ENCODE peak calls at places on chromosome 13, in five cellular contexts. A is GM23338, Z is endothelial cell of umbilical vein, H is K562, J is H1. D is an unnamed sample.

GRCh38 chr13:70630247-70630646 is 522.0 kb upstream of the KLHL1 start:
- DNase-seq in A (peak), Z (no peak), H (no peak), J (no peak), D (no peak)

GRCh38 chr13:46561691-46562090 is 8.7 kb downstream of the LRCH1 start:
- DNase-seq in A (no peak), Z (peak), H (no peak), J (no peak), D (no peak)

GRCh38 chr13:90868321-90868920 is 479.1 kb upstream of the MIR17HG start:
- DNase-seq in A (peak), Z (peak), H (peak), J (no peak), D (peak)

GRCh38 chr13:80141114-80141849 is 199.6 kb downstream of the SPRY2 start:
- DNase-seq in A (no peak), Z (peak), H (no peak), J (no peak), D (no peak)

GRCh38 chr13:21402586-21403307 is 56.4 kb downstream of the ZDHHC20 start:
- DNase-seq in A (no peak), Z (peak), H (no peak), J (no peak), D (no peak)

GRCh38 chr13:36673838-36674326 is at the start of gene SERTM1:
- DNase-seq in A (peak), Z (peak), H (no peak), J (peak), D (no peak)

GRCh38 chr13:44234566-44234965 is 139.1 kb upstream of the SERP2 start:
- DNase-seq in A (no peak), Z (no peak), H (no peak), J (no peak), D (no peak)

GRCh38 chr13:99471231-99472202 is 29.8 kb upstream of the TM9SF2 start:
- DNase-seq in A (no peak), Z (peak), H (no peak), J (no peak), D (no peak)

GRCh38 chr13:28329395-28330158 is 165.4 kb downstream of the FLT1 start:
- DNase-seq in A (no peak), Z (peak), H (peak), J (no peak), D (no peak)

GRCh38 chr13:40984670-40985366 is 34.3 kb downstream of the ELF1 start:
- DNase-seq in A (no peak), Z (peak), H (no peak), J (no peak), D (no peak)

GRCh38 chr13:95193509-95194230 is 107.6 kb downstream of the ABCC4 start:
- DNase-seq in A (no peak), Z (no peak), H (no peak), J (no peak), D (no peak)
- H3K27ac ChIP-seq in A (no peak), Z (no peak), H (no peak), J (no peak), D (no peak)

DNA sequence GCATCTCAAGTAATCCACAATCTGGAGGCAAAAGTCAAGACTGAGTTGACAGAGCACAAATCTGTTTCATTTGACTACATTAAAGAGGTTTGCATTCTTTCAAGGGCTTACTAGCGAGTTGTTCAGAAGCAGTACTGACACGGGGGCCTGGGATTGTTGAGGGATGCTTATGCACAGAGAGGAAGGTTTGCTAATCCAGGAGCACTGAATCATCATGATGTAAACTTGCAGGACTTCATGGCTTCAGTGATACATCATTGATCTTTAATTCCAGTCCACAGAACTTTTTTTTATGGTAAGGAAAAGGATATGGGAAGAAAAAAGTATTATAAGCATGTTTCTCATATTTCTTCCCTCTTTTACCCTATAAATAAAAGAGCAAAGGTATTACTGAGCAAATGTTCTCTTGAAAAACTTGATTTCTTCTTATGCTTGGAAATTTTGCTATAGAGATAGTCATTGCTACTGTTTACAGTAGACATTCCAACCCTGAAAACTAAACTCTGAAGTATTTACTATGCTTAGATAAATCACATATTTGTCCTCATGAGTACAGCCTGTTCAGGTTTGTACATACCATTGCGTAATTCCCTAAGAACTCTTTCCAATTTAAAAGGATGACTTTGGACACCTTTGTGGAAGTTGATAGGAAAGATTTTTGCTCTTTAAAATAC is 65.8 kb upstream of the KPNA3 start:
- DNase-seq in A (no peak), Z (no peak), H (no peak), J (no peak), D (no peak)
- TF ChIP-seq POLR2AphosphoS5 in A (no peak), Z (no peak), H (no peak), J (no peak), D (no peak)

GRCh38 chr13:106537521-106537920 is 2.1 kb upstream of the EFNB2 start:
- DNase-seq in A (no peak), Z (peak), H (no peak), J (no peak), D (no peak)
- TF ChIP-seq EZH2 in A (no peak), Z (no peak), H (no peak), J (no peak), D (no peak)

GRCh38 chr13:51698352-51698751 is 105.6 kb downstream of the DHRS12 start:
- DNase-seq in A (no peak), Z (no peak), H (no peak), J (no peak), D (no peak)
- H3K27ac ChIP-seq in A (no peak), Z (no peak), H (no peak), J (no peak), D (no peak)